ENCODE peak calls at places on chromosomes 2 and 18, in seven cellular contexts. One of them, this sample, is unnamed.

GRCh38 chr18:8797206-8797605 is 91.8 kb downstream of the MTCL1 start:
- DNase-seq in A172: peak; percentile 34
- DNase-seq in sciatic nerve: no peak
- DNase-seq in kidney tubule cell: peak; percentile 52
- DNase-seq in ELR: peak; percentile 69
- DNase-seq in NCI-H1694 treated with DMSO at 0.1 percent for 48 hours: no peak
- DNase-seq in GM12865: no peak
- DNase-seq in this sample: no peak

GRCh38 chr2:29022455-29023128 is 41.5 kb downstream of the TOGARAM2 start:
- DNase-seq in GM12865: no peak
- DNase-seq in A172: peak; percentile 82
- DNase-seq in kidney tubule cell: no peak
- DNase-seq in ELR: no peak
- DNase-seq in sciatic nerve: no peak
- DNase-seq in NCI-H1694 treated with DMSO at 0.1 percent for 48 hours: no peak
- DNase-seq in this sample: no peak

GRCh38 chr18:58779514-58779913 is 85.2 kb upstream of the ZNF532 start:
- DNase-seq in sciatic nerve: no peak
- DNase-seq in NCI-H1694 treated with DMSO at 0.1 percent for 48 hours: no peak
- DNase-seq in A172: no peak
- DNase-seq in GM12865: no peak
- DNase-seq in ELR: no peak
- DNase-seq in kidney tubule cell: no peak
- DNase-seq in this sample: no peak

GRCh38 chr2:112709703-112710102 is 11.1 kb upstream of the NT5DC4 start:
- DNase-seq in GM12865: no peak
- DNase-seq in ELR: no peak
- DNase-seq in kidney tubule cell: no peak
- DNase-seq in sciatic nerve: no peak
- DNase-seq in NCI-H1694 treated with DMSO at 0.1 percent for 48 hours: no peak
- DNase-seq in A172: no peak
- DNase-seq in this sample: no peak

GRCh38 chr18:23263551-23264235 is 128.4 kb downstream of the CABLES1 start:
- DNase-seq in A172: no peak
- DNase-seq in NCI-H1694 treated with DMSO at 0.1 percent for 48 hours: no peak
- DNase-seq in GM12865: no peak
- DNase-seq in sciatic nerve: no peak
- DNase-seq in ELR: no peak
- DNase-seq in kidney tubule cell: peak; percentile 47
- DNase-seq in this sample: no peak

GRCh38 chr2:69344305-69344704 is 42.7 kb downstream of the GFPT1 start:
- DNase-seq in kidney tubule cell: no peak
- DNase-seq in A172: no peak
- DNase-seq in GM12865: no peak
- DNase-seq in ELR: no peak
- DNase-seq in sciatic nerve: no peak
- DNase-seq in NCI-H1694 treated with DMSO at 0.1 percent for 48 hours: no peak
- DNase-seq in this sample: no peak

GRCh38 chr2:115165529-115166109 is 723.2 kb downstream of the DPP10 start:
- DNase-seq in A172: peak; percentile 35
- DNase-seq in NCI-H1694 treated with DMSO at 0.1 percent for 48 hours: peak; percentile 79
- DNase-seq in sciatic nerve: no peak
- DNase-seq in ELR: peak; percentile 24
- DNase-seq in GM12865: peak; percentile 24
- DNase-seq in kidney tubule cell: peak; percentile 39
- DNase-seq in this sample: peak; percentile 61

GRCh38 chr2:227817940-227818568 is 4.4 kb downstream of the CCL20 start:
- DNase-seq in ELR: peak; percentile 100
- DNase-seq in A172: peak; percentile 100
- DNase-seq in kidney tubule cell: peak; percentile 100
- DNase-seq in NCI-H1694 treated with DMSO at 0.1 percent for 48 hours: no peak
- DNase-seq in GM12865: peak; percentile 90
- DNase-seq in sciatic nerve: peak; percentile 83
- DNase-seq in this sample: no peak

GRCh38 chr2:8058652-8059051 is 623.2 kb upstream of the ID2 start:
- DNase-seq in NCI-H1694 treated with DMSO at 0.1 percent for 48 hours: no peak
- DNase-seq in sciatic nerve: no peak
- DNase-seq in kidney tubule cell: no peak
- DNase-seq in A172: no peak
- DNase-seq in ELR: no peak
- DNase-seq in GM12865: peak; percentile 54
- DNase-seq in this sample: peak; percentile 48

GRCh38 chr2:228731517-228731916 is 539.6 kb downstream of the PID1 start:
- DNase-seq in NCI-H1694 treated with DMSO at 0.1 percent for 48 hours: no peak
- DNase-seq in ELR: peak; percentile 96
- DNase-seq in A172: peak; percentile 91
- DNase-seq in sciatic nerve: no peak
- DNase-seq in kidney tubule cell: peak; percentile 96
- DNase-seq in GM12865: no peak
- DNase-seq in this sample: no peak

GRCh38 chr2:140498360-140498759 is 1632.5 kb downstream of the LRP1B start:
- DNase-seq in sciatic nerve: no peak
- DNase-seq in kidney tubule cell: no peak
- DNase-seq in GM12865: no peak
- DNase-seq in NCI-H1694 treated with DMSO at 0.1 percent for 48 hours: no peak
- DNase-seq in A172: no peak
- DNase-seq in ELR: no peak
- DNase-seq in this sample: no peak

GRCh38 chr2:201191132-201191875 is 8.4 kb downstream of the CASP10 start:
- DNase-seq in A172: no peak
- DNase-seq in kidney tubule cell: no peak
- DNase-seq in NCI-H1694 treated with DMSO at 0.1 percent for 48 hours: no peak
- DNase-seq in GM12865: peak; percentile 68
- DNase-seq in ELR: no peak
- DNase-seq in sciatic nerve: no peak
- DNase-seq in this sample: peak; percentile 41

GRCh38 chr18:64791211-64791610 is 642.3 kb upstream of the LINC00305 start:
- DNase-seq in ELR: no peak
- DNase-seq in kidney tubule cell: peak; percentile 52
- DNase-seq in NCI-H1694 treated with DMSO at 0.1 percent for 48 hours: no peak
- DNase-seq in GM12865: no peak
- DNase-seq in sciatic nerve: no peak
- DNase-seq in A172: no peak
- DNase-seq in this sample: no peak

GRCh38 chr18:26097563-26097962 is 7.2 kb upstream of the SS18 start:
- DNase-seq in A172: no peak
- DNase-seq in sciatic nerve: no peak
- DNase-seq in kidney tubule cell: no peak
- DNase-seq in GM12865: no peak
- DNase-seq in ELR: no peak
- DNase-seq in NCI-H1694 treated with DMSO at 0.1 percent for 48 hours: no peak
- DNase-seq in this sample: no peak

GRCh38 chr2:45119855-45120254 is 110.6 kb upstream of the SIX2 start:
- DNase-seq in ELR: peak; percentile 85
- DNase-seq in GM12865: no peak
- DNase-seq in kidney tubule cell: peak; percentile 95
- DNase-seq in A172: peak; percentile 93
- DNase-seq in sciatic nerve: no peak
- DNase-seq in NCI-H1694 treated with DMSO at 0.1 percent for 48 hours: no peak
- DNase-seq in this sample: no peak

GRCh38 chr2:11708106-11708505 is 38.1 kb upstream of the NTSR2 start:
- DNase-seq in GM12865: no peak
- DNase-seq in sciatic nerve: no peak
- DNase-seq in NCI-H1694 treated with DMSO at 0.1 percent for 48 hours: no peak
- DNase-seq in kidney tubule cell: peak; percentile 71
- DNase-seq in A172: no peak
- DNase-seq in ELR: no peak
- DNase-seq in this sample: no peak

GRCh38 chr2:159290289-159290907 is 3.9 kb upstream of the WDSUB1 start:
- DNase-seq in NCI-H1694 treated with DMSO at 0.1 percent for 48 hours: peak; percentile 51
- DNase-seq in kidney tubule cell: peak; percentile 66
- DNase-seq in sciatic nerve: no peak
- DNase-seq in ELR: peak; percentile 86
- DNase-seq in GM12865: peak; percentile 60
- DNase-seq in A172: peak; percentile 16
- DNase-seq in this sample: peak; percentile 47

GRCh38 chr2:11387100-11387390 is 42.6 kb upstream of the ROCK2 start:
- DNase-seq in NCI-H1694 treated with DMSO at 0.1 percent for 48 hours: no peak
- DNase-seq in kidney tubule cell: no peak
- DNase-seq in A172: peak; percentile 32
- DNase-seq in ELR: no peak
- DNase-seq in GM12865: no peak
- DNase-seq in sciatic nerve: no peak
- DNase-seq in this sample: no peak

GRCh38 chr2:143026411-143027054 is 102.7 kb upstream of the ARHGAP15 start:
- DNase-seq in sciatic nerve: peak; percentile 58
- DNase-seq in kidney tubule cell: no peak
- DNase-seq in GM12865: no peak
- DNase-seq in NCI-H1694 treated with DMSO at 0.1 percent for 48 hours: no peak
- DNase-seq in A172: no peak
- DNase-seq in ELR: no peak
- DNase-seq in this sample: no peak

GRCh38 chr2:119523959-119524694 is at the start of gene SCTR:
- DNase-seq in GM12865: no peak
- DNase-seq in sciatic nerve: no peak
- DNase-seq in NCI-H1694 treated with DMSO at 0.1 percent for 48 hours: no peak
- DNase-seq in ELR: no peak
- DNase-seq in A172: no peak
- DNase-seq in kidney tubule cell: peak; percentile 21
- DNase-seq in this sample: no peak

GRCh38 chr18:46712406-46712805 is 44.4 kb downstream of the ST8SIA5 start:
- DNase-seq in NCI-H1694 treated with DMSO at 0.1 percent for 48 hours: no peak
- DNase-seq in kidney tubule cell: peak; percentile 72
- DNase-seq in GM12865: no peak
- DNase-seq in ELR: peak; percentile 78
- DNase-seq in A172: peak; percentile 51
- DNase-seq in sciatic nerve: no peak
- DNase-seq in this sample: no peak

GRCh38 chr2:237920673-237921072 is 46.1 kb upstream of the UBE2F start:
- DNase-seq in A172: no peak
- DNase-seq in kidney tubule cell: no peak
- DNase-seq in ELR: peak; percentile 58
- DNase-seq in GM12865: no peak
- DNase-seq in sciatic nerve: peak; percentile 36
- DNase-seq in NCI-H1694 treated with DMSO at 0.1 percent for 48 hours: no peak
- DNase-seq in this sample: no peak

GRCh38 chr2:217325251-217325650 is 465.4 kb upstream of the TNP1 start:
- DNase-seq in ELR: no peak
- DNase-seq in A172: no peak
- DNase-seq in kidney tubule cell: peak; percentile 66
- DNase-seq in NCI-H1694 treated with DMSO at 0.1 percent for 48 hours: no peak
- DNase-seq in GM12865: no peak
- DNase-seq in sciatic nerve: no peak
- DNase-seq in this sample: no peak

GRCh38 chr2:217277646-217278048 is 417.8 kb upstream of the TNP1 start:
- DNase-seq in kidney tubule cell: peak; percentile 64
- DNase-seq in A172: peak; percentile 99
- DNase-seq in ELR: peak; percentile 98
- DNase-seq in NCI-H1694 treated with DMSO at 0.1 percent for 48 hours: no peak
- DNase-seq in sciatic nerve: no peak
- DNase-seq in GM12865: no peak
- DNase-seq in this sample: no peak

GRCh38 chr18:58952871-58953270 is 88.2 kb downstream of the ZNF532 start:
- DNase-seq in GM12865: no peak
- DNase-seq in sciatic nerve: no peak
- DNase-seq in ELR: no peak
- DNase-seq in kidney tubule cell: no peak
- DNase-seq in NCI-H1694 treated with DMSO at 0.1 percent for 48 hours: no peak
- DNase-seq in A172: no peak
- DNase-seq in this sample: no peak

This sample was measured in Karpas-422.